ENCODE peak calls at places on chromosomes 5 and 9, in nine cellular contexts. U, Y, M, H, L, A, R, Z and D are unnamed samples.

GRCh38 chr5:3878267-3878666 is 282.6 kb downstream of the IRX1 start:
- DNase-seq in R (no peak), H (no peak), M (no peak), L (no peak), A (no peak), Z (no peak), Y (no peak), U (no peak), D (no peak)

GRCh38 chr5:167245871-167246270 is 1045.6 kb upstream of the WWC1 start:
- DNase-seq in Z (no peak), R (no peak), L (no peak), A (no peak), Y (peak; percentile 48), M (no peak), H (no peak), U (peak; percentile 6), D (no peak)

GRCh38 chr5:32044904-32045303 is 129.2 kb downstream of the GOLPH3 start:
- DNase-seq in U (no peak), A (no peak), H (no peak), L (no peak), Z (peak; percentile 82), M (no peak), Y (no peak), R (no peak), D (no peak)

GRCh38 chr9:134622896-134623407 is 18.7 kb upstream of the COL5A1 start:
- DNase-seq in Z (no peak), R (peak; percentile 16), L (no peak), Y (peak; percentile 32), A (no peak), U (no peak), H (no peak), M (no peak), D (no peak)

GRCh38 chr5:31407921-31408714 is 123.8 kb downstream of the DROSHA start:
- DNase-seq in M (no peak), A (no peak), Z (peak; percentile 6), Y (no peak), U (no peak), R (no peak), H (no peak), L (no peak), D (no peak)

GRCh38 chr5:105702323-105702722 is 1968.4 kb downstream of the EFNA5 start:
- DNase-seq in A (no peak), H (no peak), U (no peak), L (no peak), R (no peak), M (no peak), Z (no peak), Y (no peak), D (no peak)

GRCh38 chr5:17282283-17283120 is 65.1 kb downstream of the BASP1 start:
- DNase-seq in Y (no peak), U (peak; percentile 20), Z (peak; percentile 36), L (no peak), H (no peak), R (no peak), M (peak; percentile 92), A (no peak), D (no peak)

GRCh38 chr9:15482146-15482545 is 28.6 kb downstream of the PSIP1 start:
- DNase-seq in Z (peak; percentile 12), M (no peak), L (no peak), R (no peak), U (no peak), A (no peak), H (no peak), Y (no peak), D (no peak)

GRCh38 chr9:16904655-16905054 is 34.2 kb upstream of the BNC2 start:
- DNase-seq in U (no peak), R (no peak), Y (no peak), Z (no peak), L (no peak), H (no peak), A (no peak), M (no peak), D (no peak)

GRCh38 chr5:130337179-130337888 is 433.1 kb downstream of the CHSY3 start:
- DNase-seq in Y (no peak), M (no peak), A (no peak), R (no peak), L (no peak), Z (peak; percentile 78), H (no peak), U (no peak), D (no peak)

GRCh38 chr5:139453683-139454567 is 8.6 kb downstream of the ECSCR start:
- DNase-seq in Z (no peak), H (no peak), R (no peak), M (no peak), U (no peak), L (no peak), A (no peak), Y (no peak), D (no peak)

GRCh38 chr5:175652741-175653663 is 4.9 kb upstream of the HRH2 start:
- DNase-seq in Y (no peak), A (no peak), U (no peak), Z (no peak), H (no peak), M (no peak), L (no peak), R (no peak), D (no peak)

GRCh38 chr5:120817044-120817985 is 353.2 kb downstream of the PRR16 start:
- DNase-seq in M (no peak), A (no peak), Z (peak; percentile 51), H (peak; percentile 16), Y (peak; percentile 66), R (no peak), U (peak; percentile 20), L (no peak), D (no peak)
- TF ChIP-seq CTCF in M (peak; percentile 49), A (peak; percentile 13), Z (peak; percentile 67), H (peak; percentile 41), Y (peak; percentile 83), R (peak; percentile 13), U (peak; percentile 32), L (no peak), D (peak; percentile 42)

GRCh38 chr5:157366741-157367684 is 93.0 kb upstream of the NIPAL4 start:
- DNase-seq in U (peak; percentile 69), Y (peak; percentile 82), Z (peak; percentile 89), L (no peak), M (peak; percentile 31), R (no peak), H (peak; percentile 50), A (no peak), D (no peak)
- TF ChIP-seq CTCF in U (peak; percentile 77), Y (peak; percentile 85), Z (peak; percentile 84), L (no peak), M (peak; percentile 58), R (peak; percentile 25), H (peak; percentile 63), A (peak; percentile 47), D (no peak)

GRCh38 chr5:122300374-122300773 is 11.7 kb upstream of the SNCAIP start:
- DNase-seq in L (no peak), R (no peak), U (no peak), Z (no peak), M (peak; percentile 9), H (no peak), A (no peak), Y (no peak), D (no peak)

GRCh38 chr5:122291000-122291592 is 20.9 kb upstream of the SNCAIP start:
- DNase-seq in U (no peak), H (no peak), M (no peak), Y (peak; percentile 60), A (no peak), L (no peak), Z (no peak), R (no peak), D (no peak)

GRCh38 chr5:122292357-122292756 is 19.7 kb upstream of the SNCAIP start:
- DNase-seq in H (no peak), U (no peak), Y (no peak), A (no peak), M (no peak), L (no peak), R (no peak), Z (no peak), D (no peak)

GRCh38 chr5:122297587-122298298 is 14.3 kb upstream of the SNCAIP start:
- DNase-seq in H (no peak), R (no peak), M (peak; percentile 25), A (no peak), U (no peak), L (no peak), Z (no peak), Y (no peak), D (no peak)

DNA sequence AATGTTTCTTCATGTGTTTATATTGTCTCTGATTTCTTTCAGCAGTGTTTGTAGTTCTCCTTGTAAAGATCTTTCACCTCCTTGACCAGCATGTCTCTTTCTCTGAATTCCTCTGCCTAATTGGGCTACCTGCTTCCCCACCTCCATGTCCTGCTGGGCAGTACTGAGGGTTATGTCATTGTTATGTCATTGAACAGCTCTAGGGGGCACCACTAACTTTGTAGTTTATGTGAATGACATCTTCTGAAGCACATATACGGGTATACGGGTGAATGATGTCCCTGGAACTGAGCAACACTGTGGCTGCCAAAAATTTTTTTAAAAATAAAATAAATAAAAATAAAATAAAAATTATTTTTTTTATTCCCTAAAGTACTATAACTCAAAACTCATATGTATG is 16.9 kb upstream of the SNCAIP start:
- DNase-seq in U (peak; percentile 33), H (peak; percentile 19), A (no peak), L (no peak), R (no peak), M (peak; percentile 20), Z (peak; percentile 14), Y (peak; percentile 52), D (no peak)
- TF ChIP-seq CTCF in U (peak; percentile 42), H (no peak), A (no peak), L (no peak), R (peak; percentile 29), M (peak; percentile 62), Z (no peak), Y (peak; percentile 76), D (peak; percentile 51)

GRCh38 chr9:74644015-74644414 is 146.9 kb downstream of the RORB start:
- DNase-seq in H (no peak), R (no peak), L (no peak), A (no peak), Y (no peak), Z (no peak), U (no peak), M (no peak), D (no peak)

GRCh38 chr9:74642376-74642775 is 145.2 kb downstream of the RORB start:
- DNase-seq in U (no peak), M (no peak), R (peak; percentile 77), Z (no peak), H (no peak), A (no peak), Y (no peak), L (no peak), D (no peak)

GRCh38 chr9:74643303-74643933 is 146.3 kb downstream of the RORB start:
- DNase-seq in L (no peak), M (no peak), R (no peak), H (no peak), A (no peak), Z (no peak), Y (no peak), U (no peak), D (no peak)

GRCh38 chr9:74645007-74645639 is 148.0 kb downstream of the RORB start:
- DNase-seq in R (no peak), A (no peak), M (peak; percentile 33), Z (peak; percentile 26), H (peak; percentile 18), Y (no peak), L (no peak), U (peak; percentile 57), D (no peak)
- TF ChIP-seq CTCF in R (peak; percentile 48), A (peak; percentile 43), M (peak; percentile 88), Z (peak; percentile 39), H (peak; percentile 57), Y (peak; percentile 85), L (no peak), U (peak; percentile 58), D (peak; percentile 75)

GRCh38 chr5:161925960-161926359 is 78.0 kb downstream of the GABRA1 start:
- DNase-seq in H (no peak), M (peak; percentile 0), U (no peak), A (no peak), R (no peak), L (no peak), Z (no peak), Y (peak; percentile 48), D (no peak)
- TF ChIP-seq CTCF in H (no peak), M (peak; percentile 45), U (no peak), A (no peak), R (no peak), L (no peak), Z (no peak), Y (peak; percentile 47), D (no peak)